ENCODE peak calls at places on chromosome 1, in four cellular contexts. C, D, T and S are unnamed samples.

GRCh38 chr1:5717031-5717682 is 275.1 kb downstream of the NPHP4 start:
- DNase-seq in D (no peak), T (no peak), C (no peak), S (no peak)

GRCh38 chr1:20470174-20470573 is 15.8 kb downstream of the CAMK2N1 start:
- DNase-seq in D (no peak), T (peak), C (no peak), S (no peak)

GRCh38 chr1:74395492-74395891 is 116.9 kb downstream of the LRRC53 start:
- DNase-seq in D (no peak), T (no peak), C (no peak), S (no peak)

GRCh38 chr1:57770772-57771171 is 346.9 kb upstream of the DAB1 start:
- DNase-seq in D (no peak), T (peak), C (peak), S (no peak)

GRCh38 chr1:225933072-225933471 is 7.9 kb downstream of the LEFTY2 start:
- DNase-seq in C (no peak), D (no peak), T (peak), S (no peak)

GRCh38 chr1:91885331-91885715 is 628 bp downstream of the TGFBR3 start:
- DNase-seq in T (peak), C (peak), D (no peak), S (peak)

GRCh38 chr1:224472806-224473205 is 38.2 kb upstream of the WDR26 start:
- DNase-seq in C (no peak), D (no peak), T (no peak), S (no peak)

GRCh38 chr1:171515299-171515698 is 30.0 kb downstream of the PRRC2C start:
- DNase-seq in T (no peak), C (no peak), D (no peak), S (no peak)

GRCh38 chr1:68229927-68230812 is 2.2 kb downstream of the WLS start:
- DNase-seq in D (no peak), T (no peak), C (peak), S (peak)
- TF ChIP-seq EZH2phosphoT487 in D (no peak), T (no peak), C (no peak), S (no peak)

GRCh38 chr1:172727275-172727674 is 68.4 kb downstream of the FASLG start:
- DNase-seq in C (no peak), T (no peak), D (no peak), S (no peak)
- TF ChIP-seq CTCF in C (no peak), T (no peak), D (no peak), S (no peak)

DNA sequence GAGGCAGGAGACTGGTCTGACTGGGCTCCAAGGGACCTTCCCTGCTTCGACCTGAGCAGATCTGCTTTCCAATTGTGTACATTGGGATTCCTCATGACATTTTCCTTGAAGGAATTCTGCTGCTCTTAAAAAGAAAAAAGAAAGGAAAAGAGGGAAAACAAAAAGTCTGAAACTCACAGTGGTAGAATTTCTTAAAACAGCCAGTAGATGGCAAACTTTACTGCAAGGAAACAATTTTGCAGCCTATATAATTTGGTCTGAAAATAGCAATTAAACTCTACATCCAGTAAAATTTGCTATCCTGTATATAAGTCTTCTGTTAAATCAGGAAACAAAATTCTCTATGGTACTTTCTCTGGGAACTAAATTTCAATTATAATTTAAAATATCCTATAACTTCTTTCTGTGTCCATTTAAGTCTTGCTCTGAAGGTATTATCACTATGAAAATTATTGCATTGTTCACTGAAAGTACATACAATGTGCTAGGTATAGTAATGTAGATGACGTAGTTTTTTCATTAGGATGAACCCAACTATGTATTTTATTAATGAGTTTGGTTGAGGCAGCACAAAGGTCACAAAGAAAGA is 59.8 kb downstream of the CRB1 start:
- DNase-seq in T (peak), D (no peak), C (peak), S (peak)
- TF ChIP-seq EZH2phosphoT487 in T (no peak), D (no peak), C (no peak), S (no peak)

DNA sequence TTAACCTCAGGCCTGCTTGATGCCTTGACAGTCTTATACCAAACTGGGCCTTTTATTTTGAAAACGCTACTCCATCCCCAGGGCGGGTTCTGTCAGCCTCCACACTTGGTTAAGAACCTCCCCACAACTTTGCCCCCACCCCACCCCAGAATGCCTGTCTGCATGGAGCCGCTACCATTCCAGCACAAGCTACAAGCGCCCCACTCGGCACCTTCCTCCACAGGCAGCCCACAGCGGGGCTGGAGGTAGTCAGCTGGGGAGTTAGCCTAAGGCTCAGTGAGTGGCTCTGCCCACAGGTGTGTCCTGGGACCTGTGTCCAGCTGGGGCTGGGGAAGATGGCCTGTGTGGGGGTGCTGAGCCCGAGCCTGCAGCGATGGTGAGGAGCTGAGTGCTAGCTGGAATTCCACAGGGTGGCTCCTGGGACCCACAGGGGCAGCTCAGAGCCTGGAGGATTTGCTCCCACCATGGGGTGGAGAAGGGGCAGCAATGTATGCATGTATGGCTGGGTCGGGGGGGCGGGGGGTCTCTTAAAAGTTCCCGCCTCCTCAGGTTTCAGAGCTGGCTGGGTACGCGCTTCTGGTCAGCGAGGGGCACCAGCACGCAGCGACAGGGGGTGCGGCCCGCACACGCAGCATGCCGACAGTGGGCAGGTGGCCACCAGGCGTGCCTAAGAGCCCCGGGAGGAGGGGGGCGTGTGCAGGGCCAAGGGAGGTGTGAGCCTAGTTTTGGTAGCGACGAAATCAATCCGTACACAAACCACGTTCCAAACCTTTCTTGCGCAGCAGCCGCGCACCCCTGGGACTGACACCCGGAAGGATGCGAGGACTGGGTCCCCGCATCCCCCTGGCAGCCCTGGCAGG is 912 bp downstream of the ETNK2 start:
- DNase-seq in D (no peak), T (no peak), C (peak), S (no peak)
- TF ChIP-seq CTCF in D (no peak), T (no peak), C (no peak), S (no peak)

GRCh38 chr1:150066838-150067183 is 765 bp upstream of the VPS45 start:
- DNase-seq in T (no peak), D (no peak), C (peak), S (peak)
- TF ChIP-seq EZH2phosphoT487 in T (no peak), D (no peak), C (no peak), S (no peak)